ENCODE peak calls at places on chromosomes 2 and 18, in ten cellular contexts. One of them, this sample, is unnamed.

GRCh38 chr18:3015203-3015590 is 2.3 kb upstream of the LPIN2 start:
- DNase-seq in Kasumi-1: peak
- DNase-seq in uterus: peak
- DNase-seq in kidney epithelial cell: peak
- DNase-seq in NCI-H2227 treated with DMSO at 0.1 percent for 48 hours: no peak
- DNase-seq in IMR-90: peak
- DNase-seq in left ventricle myocardium inferior: no peak
- DNase-seq in NCI-H2081: no peak
- DNase-seq in DMS79 treated with DMSO at 0.1 percent for 48 hours: no peak
- DNase-seq in activated CD4-positive, CD25-positive, alpha-beta regulatory T cell: no peak
- DNase-seq in this sample: no peak

GRCh38 chr2:556494-556893 is 120.7 kb downstream of the TMEM18 start:
- DNase-seq in Kasumi-1: no peak
- DNase-seq in uterus: no peak
- DNase-seq in kidney epithelial cell: no peak
- DNase-seq in NCI-H2227 treated with DMSO at 0.1 percent for 48 hours: no peak
- DNase-seq in IMR-90: no peak
- DNase-seq in left ventricle myocardium inferior: no peak
- DNase-seq in NCI-H2081: no peak
- DNase-seq in DMS79 treated with DMSO at 0.1 percent for 48 hours: no peak
- DNase-seq in activated CD4-positive, CD25-positive, alpha-beta regulatory T cell: no peak
- DNase-seq in this sample: no peak

GRCh38 chr2:230931556-230932231 is 6.7 kb upstream of the GPR55 start:
- DNase-seq in Kasumi-1: no peak
- DNase-seq in uterus: no peak
- DNase-seq in kidney epithelial cell: no peak
- DNase-seq in NCI-H2227 treated with DMSO at 0.1 percent for 48 hours: no peak
- DNase-seq in IMR-90: no peak
- DNase-seq in left ventricle myocardium inferior: no peak
- DNase-seq in NCI-H2081: no peak
- DNase-seq in DMS79 treated with DMSO at 0.1 percent for 48 hours: peak
- DNase-seq in activated CD4-positive, CD25-positive, alpha-beta regulatory T cell: no peak
- DNase-seq in this sample: peak

GRCh38 chr2:100935372-100935752 is 66.7 kb upstream of the RPL31 start:
- DNase-seq in Kasumi-1: no peak
- DNase-seq in uterus: no peak
- DNase-seq in kidney epithelial cell: no peak
- DNase-seq in NCI-H2227 treated with DMSO at 0.1 percent for 48 hours: no peak
- DNase-seq in IMR-90: peak
- DNase-seq in left ventricle myocardium inferior: no peak
- DNase-seq in NCI-H2081: no peak
- DNase-seq in DMS79 treated with DMSO at 0.1 percent for 48 hours: no peak
- DNase-seq in activated CD4-positive, CD25-positive, alpha-beta regulatory T cell: no peak
- DNase-seq in this sample: no peak

GRCh38 chr2:21229302-21229701 is 105.5 kb downstream of the TDRD15 start:
- DNase-seq in Kasumi-1: no peak
- DNase-seq in uterus: no peak
- DNase-seq in kidney epithelial cell: no peak
- DNase-seq in NCI-H2227 treated with DMSO at 0.1 percent for 48 hours: peak
- DNase-seq in IMR-90: no peak
- DNase-seq in left ventricle myocardium inferior: no peak
- DNase-seq in NCI-H2081: no peak
- DNase-seq in DMS79 treated with DMSO at 0.1 percent for 48 hours: no peak
- DNase-seq in activated CD4-positive, CD25-positive, alpha-beta regulatory T cell: no peak
- DNase-seq in this sample: no peak

GRCh38 chr2:21203976-21204375 is 80.2 kb downstream of the TDRD15 start:
- DNase-seq in Kasumi-1: no peak
- DNase-seq in uterus: no peak
- DNase-seq in kidney epithelial cell: no peak
- DNase-seq in NCI-H2227 treated with DMSO at 0.1 percent for 48 hours: no peak
- DNase-seq in IMR-90: no peak
- DNase-seq in left ventricle myocardium inferior: no peak
- DNase-seq in NCI-H2081: no peak
- DNase-seq in DMS79 treated with DMSO at 0.1 percent for 48 hours: no peak
- DNase-seq in activated CD4-positive, CD25-positive, alpha-beta regulatory T cell: no peak
- DNase-seq in this sample: no peak

GRCh38 chr2:169159686-169160085 is 90.3 kb downstream of the DHRS9 start:
- DNase-seq in Kasumi-1: no peak
- DNase-seq in uterus: no peak
- DNase-seq in kidney epithelial cell: no peak
- DNase-seq in NCI-H2227 treated with DMSO at 0.1 percent for 48 hours: no peak
- DNase-seq in IMR-90: no peak
- DNase-seq in left ventricle myocardium inferior: no peak
- DNase-seq in NCI-H2081: no peak
- DNase-seq in DMS79 treated with DMSO at 0.1 percent for 48 hours: no peak
- DNase-seq in activated CD4-positive, CD25-positive, alpha-beta regulatory T cell: no peak
- DNase-seq in this sample: no peak

GRCh38 chr18:23629444-23629946 is 33.2 kb downstream of the ANKRD29 start:
- DNase-seq in Kasumi-1: no peak
- DNase-seq in uterus: no peak
- DNase-seq in kidney epithelial cell: no peak
- DNase-seq in NCI-H2227 treated with DMSO at 0.1 percent for 48 hours: no peak
- DNase-seq in IMR-90: no peak
- DNase-seq in left ventricle myocardium inferior: no peak
- DNase-seq in NCI-H2081: no peak
- DNase-seq in DMS79 treated with DMSO at 0.1 percent for 48 hours: peak
- DNase-seq in activated CD4-positive, CD25-positive, alpha-beta regulatory T cell: no peak
- DNase-seq in this sample: no peak

GRCh38 chr2:173881466-173881865 is 83.7 kb downstream of the SP3 start:
- DNase-seq in Kasumi-1: peak
- DNase-seq in uterus: no peak
- DNase-seq in kidney epithelial cell: no peak
- DNase-seq in NCI-H2227 treated with DMSO at 0.1 percent for 48 hours: peak
- DNase-seq in IMR-90: peak
- DNase-seq in left ventricle myocardium inferior: no peak
- DNase-seq in NCI-H2081: peak
- DNase-seq in DMS79 treated with DMSO at 0.1 percent for 48 hours: peak
- DNase-seq in activated CD4-positive, CD25-positive, alpha-beta regulatory T cell: no peak
- DNase-seq in this sample: no peak

GRCh38 chr18:58209326-58209725 is 165.3 kb downstream of the NEDD4L start:
- DNase-seq in Kasumi-1: no peak
- DNase-seq in uterus: no peak
- DNase-seq in kidney epithelial cell: no peak
- DNase-seq in NCI-H2227 treated with DMSO at 0.1 percent for 48 hours: no peak
- DNase-seq in IMR-90: peak
- DNase-seq in left ventricle myocardium inferior: no peak
- DNase-seq in NCI-H2081: no peak
- DNase-seq in DMS79 treated with DMSO at 0.1 percent for 48 hours: no peak
- DNase-seq in activated CD4-positive, CD25-positive, alpha-beta regulatory T cell: no peak
- DNase-seq in this sample: no peak

GRCh38 chr18:36828630-36829361 is at the start of the genes KIAA1328 and TPGS2:
- DNase-seq in Kasumi-1: peak
- DNase-seq in uterus: peak
- DNase-seq in kidney epithelial cell: no peak
- DNase-seq in NCI-H2227 treated with DMSO at 0.1 percent for 48 hours: peak
- DNase-seq in IMR-90: peak
- DNase-seq in left ventricle myocardium inferior: peak
- DNase-seq in NCI-H2081: peak
- DNase-seq in DMS79 treated with DMSO at 0.1 percent for 48 hours: peak
- DNase-seq in activated CD4-positive, CD25-positive, alpha-beta regulatory T cell: peak
- DNase-seq in this sample: peak

GRCh38 chr2:134705861-134706586 is 12.8 kb downstream of the TMEM163 start:
- DNase-seq in Kasumi-1: no peak
- DNase-seq in uterus: no peak
- DNase-seq in kidney epithelial cell: no peak
- DNase-seq in NCI-H2227 treated with DMSO at 0.1 percent for 48 hours: peak
- DNase-seq in IMR-90: no peak
- DNase-seq in left ventricle myocardium inferior: no peak
- DNase-seq in NCI-H2081: no peak
- DNase-seq in DMS79 treated with DMSO at 0.1 percent for 48 hours: no peak
- DNase-seq in activated CD4-positive, CD25-positive, alpha-beta regulatory T cell: no peak
- DNase-seq in this sample: no peak

GRCh38 chr18:9827856-9828793 is 57.6 kb upstream of the TXNDC2 start:
- DNase-seq in Kasumi-1: peak
- DNase-seq in uterus: peak
- DNase-seq in kidney epithelial cell: peak
- DNase-seq in NCI-H2227 treated with DMSO at 0.1 percent for 48 hours: no peak
- DNase-seq in IMR-90: peak
- DNase-seq in left ventricle myocardium inferior: peak
- DNase-seq in NCI-H2081: no peak
- DNase-seq in DMS79 treated with DMSO at 0.1 percent for 48 hours: no peak
- DNase-seq in activated CD4-positive, CD25-positive, alpha-beta regulatory T cell: no peak
- DNase-seq in this sample: no peak

GRCh38 chr2:45046786-45047185 is 37.5 kb upstream of the SIX2 start:
- DNase-seq in Kasumi-1: no peak
- DNase-seq in uterus: no peak
- DNase-seq in kidney epithelial cell: no peak
- DNase-seq in NCI-H2227 treated with DMSO at 0.1 percent for 48 hours: no peak
- DNase-seq in IMR-90: no peak
- DNase-seq in left ventricle myocardium inferior: no peak
- DNase-seq in NCI-H2081: no peak
- DNase-seq in DMS79 treated with DMSO at 0.1 percent for 48 hours: no peak
- DNase-seq in activated CD4-positive, CD25-positive, alpha-beta regulatory T cell: no peak
- DNase-seq in this sample: no peak

GRCh38 chr2:120441744-120442471 is 96.0 kb downstream of the INHBB start:
- DNase-seq in Kasumi-1: no peak
- DNase-seq in uterus: no peak
- DNase-seq in kidney epithelial cell: no peak
- DNase-seq in NCI-H2227 treated with DMSO at 0.1 percent for 48 hours: no peak
- DNase-seq in IMR-90: peak
- DNase-seq in left ventricle myocardium inferior: peak
- DNase-seq in NCI-H2081: peak
- DNase-seq in DMS79 treated with DMSO at 0.1 percent for 48 hours: peak
- DNase-seq in activated CD4-positive, CD25-positive, alpha-beta regulatory T cell: no peak
- DNase-seq in this sample: no peak

GRCh38 chr18:22346968-22347611 is 70.6 kb downstream of the CTAGE1 start:
- DNase-seq in Kasumi-1: no peak
- DNase-seq in uterus: peak
- DNase-seq in kidney epithelial cell: no peak
- DNase-seq in NCI-H2227 treated with DMSO at 0.1 percent for 48 hours: no peak
- DNase-seq in IMR-90: peak
- DNase-seq in left ventricle myocardium inferior: peak
- DNase-seq in NCI-H2081: no peak
- DNase-seq in DMS79 treated with DMSO at 0.1 percent for 48 hours: no peak
- DNase-seq in activated CD4-positive, CD25-positive, alpha-beta regulatory T cell: no peak
- DNase-seq in this sample: no peak

GRCh38 chr18:56861244-56861643 is 210.1 kb downstream of the WDR7 start:
- DNase-seq in Kasumi-1: no peak
- DNase-seq in uterus: no peak
- DNase-seq in kidney epithelial cell: no peak
- DNase-seq in NCI-H2227 treated with DMSO at 0.1 percent for 48 hours: no peak
- DNase-seq in IMR-90: no peak
- DNase-seq in left ventricle myocardium inferior: no peak
- DNase-seq in NCI-H2081: peak
- DNase-seq in DMS79 treated with DMSO at 0.1 percent for 48 hours: no peak
- DNase-seq in activated CD4-positive, CD25-positive, alpha-beta regulatory T cell: no peak
- DNase-seq in this sample: no peak

GRCh38 chr2:188478724-188479123 is 187.1 kb downstream of the GULP1 start:
- DNase-seq in Kasumi-1: no peak
- DNase-seq in uterus: no peak
- DNase-seq in kidney epithelial cell: peak
- DNase-seq in NCI-H2227 treated with DMSO at 0.1 percent for 48 hours: no peak
- DNase-seq in IMR-90: no peak
- DNase-seq in left ventricle myocardium inferior: no peak
- DNase-seq in NCI-H2081: no peak
- DNase-seq in DMS79 treated with DMSO at 0.1 percent for 48 hours: no peak
- DNase-seq in activated CD4-positive, CD25-positive, alpha-beta regulatory T cell: no peak
- DNase-seq in this sample: no peak

GRCh38 chr2:6214471-6214870 is 522.3 kb downstream of the SOX11 start:
- DNase-seq in Kasumi-1: no peak
- DNase-seq in uterus: no peak
- DNase-seq in kidney epithelial cell: no peak
- DNase-seq in NCI-H2227 treated with DMSO at 0.1 percent for 48 hours: no peak
- DNase-seq in IMR-90: no peak
- DNase-seq in left ventricle myocardium inferior: no peak
- DNase-seq in NCI-H2081: no peak
- DNase-seq in DMS79 treated with DMSO at 0.1 percent for 48 hours: no peak
- DNase-seq in activated CD4-positive, CD25-positive, alpha-beta regulatory T cell: no peak
- DNase-seq in this sample: no peak

GRCh38 chr2:163863073-163863472 is 127.3 kb upstream of the FIGN start:
- DNase-seq in Kasumi-1: no peak
- DNase-seq in uterus: no peak
- DNase-seq in kidney epithelial cell: no peak
- DNase-seq in NCI-H2227 treated with DMSO at 0.1 percent for 48 hours: no peak
- DNase-seq in IMR-90: no peak
- DNase-seq in left ventricle myocardium inferior: no peak
- DNase-seq in NCI-H2081: no peak
- DNase-seq in DMS79 treated with DMSO at 0.1 percent for 48 hours: no peak
- DNase-seq in activated CD4-positive, CD25-positive, alpha-beta regulatory T cell: no peak
- DNase-seq in this sample: no peak

GRCh38 chr2:107595749-107596148 is 230.9 kb upstream of the RGPD4 start:
- DNase-seq in Kasumi-1: no peak
- DNase-seq in uterus: no peak
- DNase-seq in kidney epithelial cell: no peak
- DNase-seq in NCI-H2227 treated with DMSO at 0.1 percent for 48 hours: no peak
- DNase-seq in IMR-90: peak
- DNase-seq in left ventricle myocardium inferior: no peak
- DNase-seq in NCI-H2081: no peak
- DNase-seq in DMS79 treated with DMSO at 0.1 percent for 48 hours: no peak
- DNase-seq in activated CD4-positive, CD25-positive, alpha-beta regulatory T cell: no peak
- DNase-seq in this sample: no peak

GRCh38 chr2:17301437-17301836 is 216.8 kb downstream of the RAD51AP2 start:
- DNase-seq in Kasumi-1: no peak
- DNase-seq in uterus: no peak
- DNase-seq in kidney epithelial cell: no peak
- DNase-seq in NCI-H2227 treated with DMSO at 0.1 percent for 48 hours: no peak
- DNase-seq in IMR-90: no peak
- DNase-seq in left ventricle myocardium inferior: no peak
- DNase-seq in NCI-H2081: no peak
- DNase-seq in DMS79 treated with DMSO at 0.1 percent for 48 hours: no peak
- DNase-seq in activated CD4-positive, CD25-positive, alpha-beta regulatory T cell: no peak
- DNase-seq in this sample: no peak

GRCh38 chr2:70671059-70671685 is 96.8 kb downstream of the ADD2 start:
- DNase-seq in Kasumi-1: no peak
- DNase-seq in uterus: no peak
- DNase-seq in kidney epithelial cell: no peak
- DNase-seq in NCI-H2227 treated with DMSO at 0.1 percent for 48 hours: no peak
- DNase-seq in IMR-90: no peak
- DNase-seq in left ventricle myocardium inferior: no peak
- DNase-seq in NCI-H2081: no peak
- DNase-seq in DMS79 treated with DMSO at 0.1 percent for 48 hours: no peak
- DNase-seq in activated CD4-positive, CD25-positive, alpha-beta regulatory T cell: no peak
- DNase-seq in this sample: no peak

GRCh38 chr2:51722311-51722710 is 690.4 kb upstream of the NRXN1 start:
- DNase-seq in Kasumi-1: no peak
- DNase-seq in uterus: no peak
- DNase-seq in kidney epithelial cell: no peak
- DNase-seq in NCI-H2227 treated with DMSO at 0.1 percent for 48 hours: no peak
- DNase-seq in IMR-90: peak
- DNase-seq in left ventricle myocardium inferior: no peak
- DNase-seq in NCI-H2081: no peak
- DNase-seq in DMS79 treated with DMSO at 0.1 percent for 48 hours: no peak
- DNase-seq in activated CD4-positive, CD25-positive, alpha-beta regulatory T cell: no peak
- DNase-seq in this sample: no peak

GRCh38 chr18:31562726-31563125 is 29.0 kb upstream of the TTR start:
- DNase-seq in Kasumi-1: no peak
- DNase-seq in uterus: no peak
- DNase-seq in kidney epithelial cell: no peak
- DNase-seq in NCI-H2227 treated with DMSO at 0.1 percent for 48 hours: no peak
- DNase-seq in IMR-90: no peak
- DNase-seq in left ventricle myocardium inferior: no peak
- DNase-seq in NCI-H2081: no peak
- DNase-seq in DMS79 treated with DMSO at 0.1 percent for 48 hours: no peak
- DNase-seq in activated CD4-positive, CD25-positive, alpha-beta regulatory T cell: no peak
- DNase-seq in this sample: no peak

GRCh38 chr2:231688616-231689508 is 19.5 kb upstream of the PTMA start:
- DNase-seq in Kasumi-1: no peak
- DNase-seq in uterus: no peak
- DNase-seq in kidney epithelial cell: no peak
- DNase-seq in NCI-H2227 treated with DMSO at 0.1 percent for 48 hours: no peak
- DNase-seq in IMR-90: no peak
- DNase-seq in left ventricle myocardium inferior: no peak
- DNase-seq in NCI-H2081: no peak
- DNase-seq in DMS79 treated with DMSO at 0.1 percent for 48 hours: no peak
- DNase-seq in activated CD4-positive, CD25-positive, alpha-beta regulatory T cell: no peak
- DNase-seq in this sample: no peak

GRCh38 chr2:224894356-224894755 is 147.9 kb downstream of the DOCK10 start:
- DNase-seq in Kasumi-1: peak
- DNase-seq in uterus: no peak
- DNase-seq in kidney epithelial cell: no peak
- DNase-seq in NCI-H2227 treated with DMSO at 0.1 percent for 48 hours: no peak
- DNase-seq in IMR-90: no peak
- DNase-seq in left ventricle myocardium inferior: no peak
- DNase-seq in NCI-H2081: no peak
- DNase-seq in DMS79 treated with DMSO at 0.1 percent for 48 hours: no peak
- DNase-seq in activated CD4-positive, CD25-positive, alpha-beta regulatory T cell: no peak
- DNase-seq in this sample: no peak

GRCh38 chr2:219571311-219572236 is at the start of gene OBSL1:
- DNase-seq in Kasumi-1: peak
- DNase-seq in uterus: peak
- DNase-seq in kidney epithelial cell: no peak
- DNase-seq in NCI-H2227 treated with DMSO at 0.1 percent for 48 hours: peak
- DNase-seq in IMR-90: peak
- DNase-seq in left ventricle myocardium inferior: peak
- DNase-seq in NCI-H2081: peak
- DNase-seq in DMS79 treated with DMSO at 0.1 percent for 48 hours: peak
- DNase-seq in activated CD4-positive, CD25-positive, alpha-beta regulatory T cell: no peak
- DNase-seq in this sample: no peak